ENCODE peak calls at places on chromosomes 13 and 19, in five cellular contexts. R, S, L, O and D are unnamed samples.
A peak's percentile ranks its signal among the peaks of the same experiment; 100 is the strongest.

GRCh38 chr13:45728759-45729158 is 26.6 kb downstream of the CBY2 start:
- DNase-seq in R (peak; percentile 21), S (no peak), L (peak; percentile 88), O (no peak), D (no peak)

GRCh38 chr13:21360463-21360862 is 98.6 kb downstream of the ZDHHC20 start:
- DNase-seq in R (no peak), S (no peak), L (no peak), O (no peak), D (no peak)

GRCh38 chr19:4196587-4197148 is 14.2 kb downstream of the ANKRD24 start:
- DNase-seq in R (no peak), S (no peak), L (no peak), O (no peak), D (no peak)

GRCh38 chr19:16260160-16260793 is 62.6 kb downstream of the AP1M1 start:
- DNase-seq in R (no peak), S (no peak), L (no peak), O (no peak), D (no peak)

GRCh38 chr13:27851049-27851448 is 58.8 kb downstream of the GSX1 start:
- DNase-seq in R (no peak), S (no peak), L (no peak), O (no peak), D (no peak)

GRCh38 chr13:30341815-30342570 is 34.6 kb upstream of the KATNAL1 start:
- DNase-seq in R (peak; percentile 44), S (peak; percentile 96), L (no peak), O (peak; percentile 71), D (no peak)

GRCh38 chr19:55283548-55284393 is at the start of gene BRSK1:
- DNase-seq in R (peak; percentile 91), S (peak; percentile 48), L (peak; percentile 95), O (no peak), D (peak; percentile 65)

GRCh38 chr13:64723735-64724134 is 2506.4 kb downstream of the PCDH9 start:
- DNase-seq in R (no peak), S (peak; percentile 96), L (no peak), O (peak; percentile 74), D (no peak)

GRCh38 chr19:43526884-43527859 is at the start of gene ETHE1:
- DNase-seq in R (peak; percentile 93), S (peak; percentile 48), L (peak; percentile 93), O (no peak), D (peak; percentile 76)

GRCh38 chr13:39016789-39017188 is 21.1 kb downstream of the PROSER1 start:
- DNase-seq in R (peak; percentile 30), S (peak; percentile 13), L (peak; percentile 52), O (no peak), D (peak; percentile 11)

GRCh38 chr19:42628411-42629135 is 33.8 kb upstream of the CEACAM8 start:
- DNase-seq in R (no peak), S (no peak), L (no peak), O (no peak), D (no peak)

GRCh38 chr19:20661150-20661819 is at the start of gene ZNF626:
- DNase-seq in R (peak; percentile 96), S (peak; percentile 97), L (peak; percentile 98), O (peak; percentile 92), D (peak; percentile 86)

GRCh38 chr13:53336441-53337160 is 308.0 kb downstream of the OLFM4 start:
- DNase-seq in R (no peak), S (no peak), L (no peak), O (no peak), D (no peak)

GRCh38 chr19:35318679-35319448 is 10.1 kb upstream of the CD22 start:
- DNase-seq in R (no peak), S (peak; percentile 55), L (no peak), O (no peak), D (no peak)

GRCh38 chr13:112741185-112741755 is 51.4 kb downstream of the ATP11A start:
- DNase-seq in R (no peak), S (no peak), L (no peak), O (no peak), D (no peak)

GRCh38 chr19:2355168-2356035 is 4.7 kb upstream of the TMPRSS9 start:
- DNase-seq in R (no peak), S (no peak), L (peak; percentile 31), O (no peak), D (no peak)

GRCh38 chr19:15563325-15563794 is 51.7 kb upstream of the CYP4F8 start:
- DNase-seq in R (no peak), S (no peak), L (peak; percentile 56), O (no peak), D (no peak)

GRCh38 chr19:45186509-45187334 is 8.1 kb downstream of the BLOC1S3 start:
- DNase-seq in R (no peak), S (no peak), L (no peak), O (no peak), D (no peak)

GRCh38 chr19:44732235-44733014 is 16.1 kb upstream of the BCL3 start:
- DNase-seq in R (no peak), S (no peak), L (no peak), O (no peak), D (no peak)

GRCh38 chr19:27746691-27747380 is 1466.1 kb downstream of the UQCRFS1 start:
- DNase-seq in R (peak; percentile 52), S (peak; percentile 3), L (peak; percentile 87), O (no peak), D (peak; percentile 5)

GRCh38 chr19:1259873-1260748 is 9.0 kb upstream of the CIRBP start:
- DNase-seq in R (no peak), S (no peak), L (no peak), O (no peak), D (no peak)

GRCh38 chr13:30982911-30983310 is 50.5 kb downstream of the TEX26 start:
- DNase-seq in R (no peak), S (no peak), L (no peak), O (no peak), D (no peak)

GRCh38 chr19:14122924-14123323 is 5.4 kb upstream of the PRKACA start:
- DNase-seq in R (no peak), S (no peak), L (no peak), O (no peak), D (no peak)

GRCh38 chr19:7516878-7517277 is 975 bp downstream of the ZNF358 start:
- DNase-seq in R (no peak), S (no peak), L (no peak), O (no peak), D (no peak)

GRCh38 chr13:77859450-77859849 is 59.2 kb downstream of the EDNRB start:
- DNase-seq in R (no peak), S (peak; percentile 67), L (no peak), O (peak; percentile 59), D (no peak)

GRCh38 chr19:55809381-55810058 is 22.3 kb downstream of the NLRP11 start:
- DNase-seq in R (peak; percentile 21), S (peak; percentile 15), L (peak; percentile 69), O (no peak), D (no peak)

GRCh38 chr19:58584498-58585441 is 11.6 kb upstream of the MZF1 start:
- DNase-seq in R (no peak), S (no peak), L (peak; percentile 10), O (no peak), D (peak; percentile 0)

GRCh38 chr19:48961051-48961649 is 4.0 kb upstream of the FTL start:
- DNase-seq in R (peak; percentile 35), S (no peak), L (no peak), O (no peak), D (no peak)

GRCh38 chr13:94705081-94705751 is 7.1 kb downstream of the SOX21 start:
- DNase-seq in R (peak; percentile 24), S (no peak), L (no peak), O (no peak), D (no peak)

GRCh38 chr19:45947926-45948325 is 25.7 kb downstream of the NOVA2 start:
- DNase-seq in R (no peak), S (peak; percentile 28), L (no peak), O (no peak), D (no peak)

GRCh38 chr19:36819130-36819630 is 19.0 kb downstream of the ZNF790 start:
- DNase-seq in R (no peak), S (no peak), L (no peak), O (no peak), D (no peak)
- TF ChIP-seq CTCF in R (no peak), S (no peak), L (no peak), O (no peak), D (no peak)

DNA sequence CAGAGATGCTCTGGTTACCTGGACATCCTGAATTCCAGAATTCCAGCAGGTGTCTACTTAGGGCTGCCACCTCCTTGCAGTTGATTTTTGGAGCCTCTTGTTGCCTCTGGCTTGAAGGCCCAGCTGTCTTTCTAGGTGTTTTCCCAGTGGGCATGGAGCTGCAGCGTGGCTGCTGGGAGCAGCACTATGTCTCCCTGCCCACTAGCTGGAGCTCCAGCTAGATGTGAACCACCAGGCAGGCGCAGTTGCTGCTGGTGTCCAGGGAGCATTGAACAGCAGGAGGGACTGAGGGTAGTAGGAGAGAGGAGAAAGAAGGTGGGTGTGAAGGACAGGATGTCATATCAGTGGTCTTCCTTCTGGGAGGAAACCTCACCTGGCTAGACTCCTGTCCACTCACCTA is 9.9 kb upstream of the SELENOW start:
- DNase-seq in R (no peak), S (no peak), L (peak; percentile 54), O (no peak), D (no peak)
- TF ChIP-seq CTCF in R (no peak), S (no peak), L (peak; percentile 28), O (no peak), D (no peak)

GRCh38 chr13:49218493-49219051 is 1.6 kb upstream of the MLNR start:
- DNase-seq in R (peak; percentile 26), S (no peak), L (peak; percentile 71), O (no peak), D (no peak)

GRCh38 chr13:49220856-49221614 is 897 bp downstream of the MLNR start:
- DNase-seq in R (peak; percentile 49), S (no peak), L (peak; percentile 75), O (no peak), D (no peak)

GRCh38 chr13:49219647-49220034 is 497 bp upstream of the MLNR start:
- DNase-seq in R (no peak), S (peak; percentile 15), L (no peak), O (no peak), D (no peak)

GRCh38 chr13:49217962-49218492 is 2.1 kb upstream of the MLNR start:
- DNase-seq in R (no peak), S (no peak), L (no peak), O (no peak), D (no peak)

DNA sequence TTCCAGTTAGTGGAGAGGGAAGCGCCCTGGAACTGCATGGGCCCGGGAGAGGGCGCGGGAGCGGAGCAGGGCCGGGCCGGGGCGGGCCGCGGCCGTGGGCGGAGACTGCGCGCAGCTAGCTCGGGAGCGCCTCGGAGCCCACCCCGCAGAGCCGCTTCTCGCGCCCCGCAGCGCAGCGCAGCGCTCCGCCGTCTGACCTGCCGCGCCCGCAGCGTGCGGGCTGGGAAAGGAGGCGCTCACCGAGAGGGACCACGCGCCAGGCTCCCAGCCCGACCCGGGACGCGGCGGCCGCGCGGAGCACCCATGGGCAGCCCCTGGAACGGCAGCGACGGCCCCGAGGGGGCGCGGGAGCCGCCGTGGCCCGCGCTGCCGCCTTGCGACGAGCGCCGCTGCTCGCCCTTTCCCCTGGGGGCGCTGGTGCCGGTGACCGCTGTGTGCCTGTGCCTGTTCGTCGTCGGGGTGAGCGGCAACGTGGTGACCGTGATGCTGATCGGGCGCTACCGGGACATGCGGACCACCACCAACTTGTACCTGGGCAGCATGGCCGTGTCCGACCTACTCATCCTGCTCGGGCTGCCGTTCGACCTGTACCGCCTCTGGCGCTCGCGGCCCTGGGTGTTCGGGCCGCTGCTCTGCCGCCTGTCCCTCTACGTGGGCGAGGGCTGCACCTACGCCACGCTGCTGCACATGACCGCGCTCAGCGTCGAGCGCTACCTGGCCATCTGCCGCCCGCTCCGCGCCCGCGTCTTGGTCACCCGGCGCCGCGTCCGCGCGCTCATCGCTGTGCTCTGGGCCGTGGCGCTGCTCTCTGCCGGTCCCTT is at the start of gene MLNR:
- DNase-seq in R (peak; percentile 44), S (no peak), L (peak; percentile 91), O (no peak), D (peak; percentile 33)
- TF ChIP-seq CTCF in R (no peak), S (no peak), L (peak; percentile 72), O (no peak), D (peak; percentile 55)

GRCh38 chr13:20035130-20035529 is 76.6 kb downstream of the ZMYM2 start:
- DNase-seq in R (no peak), S (peak; percentile 17), L (no peak), O (no peak), D (no peak)
- TF ChIP-seq CTCF in R (no peak), S (no peak), L (peak; percentile 24), O (peak; percentile 4), D (peak; percentile 23)